ENCODE peak calls at places on chromosome 22, in seven cellular contexts. I is IMR-90, K is neuronal stem cell, T is H9, P is H1, O is mesendoderm, U is trophoblast cell. D is an unnamed sample.

GRCh38 chr22:22578702-22579424 is 19.8 kb upstream of the PRAME start:
- DNase-seq in K (no peak), U (no peak), O (no peak), P (no peak), I (peak; percentile 39), T (no peak), D (peak; percentile 14)

GRCh38 chr22:20957691-20958440 is 9.2 kb upstream of the AIFM3 start:
- DNase-seq in T (peak; percentile 69), I (no peak), U (peak; percentile 80), O (peak; percentile 76), K (no peak), P (peak; percentile 70), D (peak; percentile 42)

GRCh38 chr22:44452531-44453420 is 45.3 kb downstream of the RTL6 start:
- DNase-seq in P (no peak), O (no peak), K (no peak), U (no peak), I (no peak), T (no peak), D (no peak)

GRCh38 chr22:32622004-32622761 is 147.6 kb downstream of the FBXO7 start:
- DNase-seq in P (peak; percentile 50), K (peak; percentile 83), U (no peak), I (peak; percentile 94), O (peak; percentile 91), T (peak; percentile 75), D (peak; percentile 86)

GRCh38 chr22:35860087-35860733 is 142.5 kb downstream of the APOL5 start:
- DNase-seq in I (no peak), K (no peak), O (no peak), T (no peak), P (no peak), U (no peak), D (no peak)

GRCh38 chr22:19631899-19632670 is 82.2 kb upstream of the SEPTIN5 start:
- DNase-seq in P (peak; percentile 78), T (peak; percentile 79), U (no peak), K (peak; percentile 31), O (peak; percentile 71), I (peak; percentile 27), D (peak; percentile 36)

GRCh38 chr22:23713696-23714595 is 23.1 kb downstream of the RGL4 start:
- DNase-seq in U (no peak), K (no peak), I (no peak), O (no peak), P (no peak), T (no peak), D (no peak)

GRCh38 chr22:46287873-46288751 is 8.6 kb upstream of the GTSE1 start:
- DNase-seq in U (no peak), O (no peak), P (no peak), I (no peak), T (no peak), K (no peak), D (no peak)

GRCh38 chr22:43441216-43441615 is 29.4 kb downstream of the MPPED1 start:
- DNase-seq in I (no peak), U (no peak), T (no peak), P (no peak), O (no peak), K (no peak), D (no peak)

GRCh38 chr22:20571531-20572007 is 64.2 kb downstream of the MED15 start:
- DNase-seq in O (peak; percentile 44), I (no peak), K (peak; percentile 38), U (no peak), T (peak; percentile 55), P (peak; percentile 85), D (peak; percentile 38)

GRCh38 chr22:37353839-37354238 is 71.5 kb downstream of the CYTH4 start:
- DNase-seq in O (no peak), P (no peak), I (no peak), U (peak; percentile 56), T (no peak), K (no peak), D (no peak)

GRCh38 chr22:42920101-42920820 is 63.2 kb upstream of the ARFGAP3 start:
- DNase-seq in I (peak; percentile 39), K (no peak), U (peak; percentile 63), T (no peak), P (no peak), O (no peak), D (peak; percentile 27)

GRCh38 chr22:19916006-19916405 is 25.6 kb upstream of the COMT start:
- DNase-seq in U (no peak), O (no peak), T (no peak), I (no peak), K (no peak), P (no peak), D (no peak)

GRCh38 chr22:30578481-30578880 is 4.0 kb upstream of the GAL3ST1 start:
- DNase-seq in U (no peak), P (no peak), T (no peak), O (no peak), K (no peak), I (no peak), D (no peak)

GRCh38 chr22:45441158-45441557 is 27.7 kb downstream of the RIBC2 start:
- DNase-seq in U (peak; percentile 81), O (peak; percentile 84), T (peak; percentile 70), P (no peak), I (peak; percentile 68), K (peak; percentile 39), D (peak; percentile 62)

GRCh38 chr22:24146791-24147353 is 34.4 kb upstream of the SUSD2 start:
- DNase-seq in I (peak; percentile 92), T (peak; percentile 54), U (peak; percentile 29), K (no peak), P (peak; percentile 56), O (peak; percentile 55), D (peak; percentile 94)

GRCh38 chr22:49331878-49332277 is 495.8 kb downstream of the BRD1 start:
- DNase-seq in T (no peak), I (no peak), K (no peak), O (no peak), U (no peak), P (peak; percentile 17), D (no peak)

GRCh38 chr22:44403930-44404329 is 91.2 kb upstream of the SHISAL1 start:
- DNase-seq in U (no peak), T (peak; percentile 15), O (no peak), K (no peak), I (no peak), P (no peak), D (no peak)

GRCh38 chr22:29184886-29185575 is 20.7 kb upstream of the EMID1 start:
- DNase-seq in O (no peak), I (no peak), T (no peak), K (no peak), U (no peak), P (no peak), D (no peak)

GRCh38 chr22:29190051-29190450 is 15.6 kb upstream of the EMID1 start:
- DNase-seq in K (no peak), P (no peak), O (no peak), T (no peak), U (no peak), I (no peak), D (no peak)

GRCh38 chr22:29187831-29188230 is 17.9 kb upstream of the EMID1 start:
- DNase-seq in K (no peak), U (no peak), I (no peak), O (no peak), T (no peak), P (no peak), D (no peak)

GRCh38 chr22:29186302-29186701 is 19.4 kb upstream of the EMID1 start:
- DNase-seq in O (no peak), K (no peak), T (no peak), U (no peak), I (no peak), P (no peak), D (no peak)

DNA sequence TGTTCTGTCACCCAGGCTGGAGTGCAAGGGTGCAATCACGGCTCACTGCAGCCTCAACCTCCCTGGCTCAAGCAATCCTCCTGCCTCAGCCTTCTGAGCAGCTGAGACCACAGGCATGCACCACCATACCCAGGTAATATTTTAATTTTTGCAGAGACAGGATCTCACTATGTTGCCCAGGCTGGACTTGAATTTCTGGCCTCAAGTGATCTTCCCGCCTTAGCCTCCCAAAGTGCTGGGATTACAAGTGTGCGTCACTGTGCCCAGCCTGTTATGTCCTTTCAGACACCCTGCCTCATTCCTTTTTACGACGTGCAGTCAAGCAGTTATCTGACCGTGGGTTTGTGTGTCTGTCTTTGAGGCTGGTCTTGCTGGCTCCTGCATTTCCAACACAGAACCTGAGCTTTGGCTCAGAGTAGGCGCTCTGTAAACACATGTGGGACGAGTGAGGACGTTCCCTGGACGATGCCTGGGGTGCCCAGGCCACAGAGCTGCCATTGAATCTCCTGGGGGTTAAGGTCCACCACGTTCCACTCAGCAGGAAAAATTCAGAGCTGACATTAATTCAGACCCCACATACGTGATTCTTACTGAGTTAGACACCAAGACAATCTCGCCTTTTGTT is 21.6 kb upstream of the EMID1 start:
- DNase-seq in O (no peak), T (no peak), U (no peak), P (no peak), K (no peak), I (no peak), D (no peak)
- H2BK5ac ChIP-seq in O (no peak overlapping the region), T (no peak overlapping the region), U (no peak overlapping the region), P (no peak overlapping the region), K (no peak overlapping the region), I (no peak overlapping the region), D (no peak overlapping the region)

GRCh38 chr22:40908895-40909294 is 42.3 kb upstream of the RBX1 start:
- DNase-seq in O (no peak), P (no peak), U (no peak), T (peak; percentile 28), K (no peak), I (no peak), D (no peak)
- H3K23ac ChIP-seq in O (no peak overlapping the region), P (no peak overlapping the region), U (no peak overlapping the region), T (no peak overlapping the region), K (no peak overlapping the region), I (no peak overlapping the region), D (no peak overlapping the region)

DNA sequence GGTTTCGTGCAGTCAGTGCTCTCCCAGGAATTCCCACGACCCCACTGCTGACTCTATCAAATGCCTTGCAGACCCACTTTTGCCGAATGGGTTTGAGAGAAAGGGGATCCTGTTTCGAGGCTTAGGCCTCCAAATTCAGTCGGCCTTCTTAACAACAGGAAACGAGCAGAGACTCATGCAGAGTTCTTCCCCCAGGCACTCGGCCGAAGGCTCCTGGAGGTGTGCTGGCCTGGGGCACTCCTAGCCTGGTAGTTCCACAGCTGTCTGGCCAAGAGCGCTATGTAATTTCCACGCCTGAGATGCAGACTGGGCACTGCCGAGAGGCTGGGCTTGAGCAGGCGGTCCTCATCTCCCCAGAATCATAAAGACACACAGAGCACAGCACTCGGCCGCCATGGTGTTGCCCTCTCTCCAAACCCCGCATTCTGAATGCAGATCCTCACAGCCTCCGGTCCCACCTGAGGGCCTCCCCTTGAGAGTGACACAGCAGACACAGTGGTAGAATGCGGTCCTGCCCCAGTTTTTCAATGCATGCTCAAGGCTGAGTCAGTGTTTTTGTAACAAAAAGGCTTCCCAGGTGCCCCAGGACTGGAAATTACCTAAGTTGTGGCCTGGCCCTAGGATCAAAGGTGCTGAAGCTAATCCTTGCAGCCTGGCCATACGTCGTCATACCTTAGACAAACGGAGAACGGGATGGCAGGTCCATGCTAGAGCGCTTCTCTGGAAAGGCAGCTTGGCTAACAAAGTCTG is 30.2 kb upstream of the BID start:
- DNase-seq in P (no peak), O (peak; percentile 61), U (peak; percentile 93), I (no peak), K (no peak), T (no peak), D (no peak)
- H2BK5ac ChIP-seq in P (peak overlapping the region; percentile 21), O (no peak overlapping the region), U (no peak overlapping the region), I (no peak overlapping the region), K (no peak overlapping the region), T (no peak overlapping the region), D (no peak overlapping the region)

GRCh38 chr22:38757464-38757757 is 1.6 kb upstream of the SUN2 start:
- DNase-seq in T (no peak), U (peak; percentile 44), O (peak; percentile 40), K (no peak), I (no peak), P (no peak), D (no peak)
- H3K23ac ChIP-seq in T (no peak overlapping the region), U (no peak overlapping the region), O (no peak overlapping the region), K (no peak overlapping the region), I (no peak overlapping the region), P (no peak overlapping the region), D (no peak overlapping the region)

GRCh38 chr22:25232301-25232700 is 12.9 kb downstream of the CRYBB2 start:
- DNase-seq in T (no peak), I (peak; percentile 17), O (peak; percentile 42), K (no peak), P (no peak), U (no peak), D (no peak)
- H2BK5ac ChIP-seq in T (no peak overlapping the region), I (no peak overlapping the region), O (no peak overlapping the region), K (no peak overlapping the region), P (no peak overlapping the region), U (no peak overlapping the region), D (no peak overlapping the region)